ENCODE peak calls at places on chromosomes 5 and 9, in four cellular contexts. L is GM12878, O is HepG2, T is H1. P is an unnamed sample.

GRCh38 chr5:73066466-73066865 is 53.9 kb upstream of the TMEM171 start:
- DNase-seq in L (no peak), T (no peak), O (no peak), P (no peak)

GRCh38 chr5:172266071-172266675 is 17.4 kb downstream of the UBTD2 start:
- DNase-seq in T (no peak), L (no peak), O (no peak), P (no peak)

GRCh38 chr9:135035781-135036760 is 51.4 kb upstream of the OLFM1 start:
- DNase-seq in O (no peak), L (no peak), T (no peak), P (no peak)

GRCh38 chr9:87198716-87199115 is 251.4 kb upstream of the GAS1 start:
- DNase-seq in O (no peak), L (no peak), T (no peak), P (no peak)

GRCh38 chr9:121398374-121398773 is 28.3 kb upstream of the STOM start:
- DNase-seq in O (peak; percentile 5), L (no peak), T (no peak), P (no peak)

GRCh38 chr5:17398439-17398838 is 99.6 kb upstream of the TAF11L2 start:
- DNase-seq in T (no peak), L (no peak), O (no peak), P (no peak)

GRCh38 chr9:13141629-13142028 is 137.9 kb downstream of the MPDZ start:
- DNase-seq in O (no peak), T (no peak), L (no peak), P (no peak)

GRCh38 chr9:75483636-75484035 is 395.3 kb downstream of the OSTF1 start:
- DNase-seq in T (no peak), L (no peak), O (no peak), P (no peak)

GRCh38 chr5:141560725-141561483 is 57.9 kb downstream of the DIAPH1 start:
- DNase-seq in O (peak; percentile 10), L (no peak), T (peak; percentile 84), P (peak; percentile 28)

GRCh38 chr5:96048763-96049162 is 87.1 kb upstream of the ELL2 start:
- DNase-seq in L (no peak), T (no peak), O (no peak), P (peak; percentile 25)

GRCh38 chr5:125412561-125413535 is 666.4 kb upstream of the ZNF608 start:
- DNase-seq in T (peak; percentile 56), O (peak; percentile 4), L (no peak), P (no peak)

GRCh38 chr9:132154925-132155324 is 6.9 kb upstream of the NTNG2 start:
- DNase-seq in O (no peak), T (no peak), L (no peak), P (no peak)

GRCh38 chr9:88514247-88514646 is 20.7 kb upstream of the NXNL2 start:
- DNase-seq in O (no peak), T (no peak), L (no peak), P (no peak)

DNA sequence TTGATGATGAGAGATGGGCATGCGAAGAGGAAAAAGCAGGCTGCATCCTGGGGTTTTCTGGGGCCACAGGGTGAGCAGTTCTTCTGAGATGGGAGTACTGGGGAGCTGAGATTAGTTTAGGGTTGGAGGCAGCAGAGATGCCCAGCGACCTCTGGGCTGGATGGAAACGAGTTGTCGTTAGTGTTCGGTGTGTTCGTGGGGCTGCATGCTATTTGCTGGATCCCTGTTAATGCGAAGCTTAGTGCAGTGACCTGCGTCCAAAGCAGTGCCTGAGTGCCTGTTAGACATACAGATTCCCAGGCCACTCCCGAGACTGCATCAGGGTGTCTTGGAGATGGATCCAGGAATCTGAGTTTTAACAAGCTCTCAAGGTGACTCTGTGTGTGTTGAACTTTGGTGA is 201.3 kb downstream of the CACNA1B start:
- DNase-seq in O (no peak), T (no peak), L (no peak), P (no peak)
- TF ChIP-seq SRF in O (no peak), T (no peak), L (no peak), P (no peak)

GRCh38 chr5:176692835-176693476 is 45.7 kb downstream of the TSPAN17 start:
- DNase-seq in O (no peak), T (no peak), L (no peak), P (no peak)
- TF ChIP-seq TAF1 in O (no peak), T (no peak), L (no peak), P (no peak)

GRCh38 chr9:37969130-37969529 is 65.2 kb upstream of the SLC25A51 start:
- DNase-seq in O (peak; percentile 73), L (no peak), T (no peak), P (no peak)
- TF ChIP-seq SRF in O (no peak), L (no peak), T (no peak), P (no peak)

GRCh38 chr5:150561192-150561512 is 53.2 kb downstream of the NDST1 start:
- DNase-seq in T (no peak), O (no peak), L (no peak), P (no peak)

GRCh38 chr5:150560401-150561191 is 52.7 kb downstream of the NDST1 start:
- DNase-seq in O (peak; percentile 82), T (peak; percentile 56), L (peak; percentile 42), P (peak; percentile 87)

GRCh38 chr5:150565868-150566267 is 57.9 kb downstream of the NDST1 start:
- DNase-seq in O (no peak), L (no peak), T (no peak), P (no peak)

GRCh38 chr5:150561571-150562295 is 53.8 kb downstream of the NDST1 start:
- DNase-seq in T (no peak), O (no peak), L (no peak), P (no peak)

GRCh38 chr5:150562832-150563231 is 54.9 kb downstream of the NDST1 start:
- DNase-seq in T (no peak), L (peak; percentile 27), O (peak; percentile 47), P (no peak)
- TF ChIP-seq TAF1 in T (no peak), L (no peak), O (no peak), P (no peak)

GRCh38 chr9:110029422-110029814 is 178.5 kb downstream of the C9orf152 start:
- DNase-seq in L (no peak), O (peak; percentile 82), T (no peak), P (no peak)

GRCh38 chr9:110029815-110030480 is 178.0 kb downstream of the C9orf152 start:
- DNase-seq in T (no peak), O (no peak), L (no peak), P (no peak)

GRCh38 chr9:110028281-110029075 is 179.5 kb downstream of the C9orf152 start:
- DNase-seq in T (no peak), O (no peak), L (no peak), P (no peak)

GRCh38 chr9:110025551-110026170 is 182.3 kb downstream of the C9orf152 start:
- DNase-seq in L (no peak), O (no peak), T (no peak), P (no peak)

GRCh38 chr9:110027624-110028023 is 180.3 kb downstream of the C9orf152 start:
- DNase-seq in O (peak; percentile 79), L (no peak), T (no peak), P (no peak)
- TF ChIP-seq SRF in O (no peak), L (no peak), T (no peak), P (no peak)